ENCODE peak calls at places on chromosomes 16 and 17, in six cellular contexts. B is AG10803, I is AG04450, Z is fibroblast of villous mesenchyme, W is heart left ventricle, F is AG09309. A is an unnamed sample.

GRCh38 chr17:78674595-78675315 is 97.6 kb upstream of the DNAH17 start:
- DNase-seq in B (no peak), I (no peak), Z (no peak), W (no peak), F (no peak), A (no peak)

GRCh38 chr17:28405632-28406477 is at the start of gene SLC46A1:
- DNase-seq in B (peak), I (no peak), Z (peak), W (peak), F (no peak), A (no peak)

GRCh38 chr16:89303604-89304003 is 86.1 kb downstream of the ZNF778 start:
- DNase-seq in B (no peak), I (no peak), Z (no peak), W (no peak), F (no peak), A (no peak)

GRCh38 chr17:48997827-48998556 is 807 bp downstream of the IGF2BP1 start:
- DNase-seq in B (peak), I (no peak), Z (no peak), W (no peak), F (no peak), A (no peak)

GRCh38 chr16:87322833-87323726 is 5.9 kb upstream of the C16orf95 start:
- DNase-seq in B (no peak), I (no peak), Z (no peak), W (no peak), F (no peak), A (no peak)

GRCh38 chr16:89575247-89576172 is at the start of gene CPNE7:
- DNase-seq in B (no peak), I (no peak), Z (no peak), W (no peak), F (no peak), A (no peak)

GRCh38 chr17:55448681-55449080 is 27.0 kb upstream of the MMD start:
- DNase-seq in B (peak), I (peak), Z (peak), W (no peak), F (no peak), A (no peak)

GRCh38 chr16:70635356-70636016 is 10.9 kb upstream of the IL34 start:
- DNase-seq in B (peak), I (peak), Z (peak), W (no peak), F (peak), A (no peak)

GRCh38 chr17:9021985-9022552 is 759 bp downstream of the NTN1 start:
- DNase-seq in B (peak), I (no peak), Z (peak), W (peak), F (no peak), A (no peak)

GRCh38 chr17:9024497-9024896 is 3.2 kb downstream of the NTN1 start:
- DNase-seq in B (no peak), I (no peak), Z (no peak), W (no peak), F (no peak), A (no peak)

GRCh38 chr17:9021158-9021984 is at the start of gene NTN1:
- DNase-seq in B (peak), I (no peak), Z (peak), W (peak), F (no peak), A (no peak)

GRCh38 chr17:9023389-9024210 is 2.3 kb downstream of the NTN1 start:
- DNase-seq in B (no peak), I (no peak), Z (no peak), W (no peak), F (no peak), A (no peak)

GRCh38 chr17:9022553-9023388 is 1.5 kb downstream of the NTN1 start:
- DNase-seq in B (no peak), I (no peak), Z (peak), W (peak), F (no peak), A (no peak)
- H3K4me3 ChIP-seq in B (peak), I (no peak), Z (no peak), W (peak), F (no peak), A (no peak)

GRCh38 chr16:23071202-23072083 is 77.8 kb downstream of the USP31 start:
- DNase-seq in B (peak), I (no peak), Z (peak), W (peak), F (peak), A (no peak)

GRCh38 chr16:23072769-23073549 is 76.3 kb downstream of the USP31 start:
- DNase-seq in B (peak), I (no peak), Z (no peak), W (no peak), F (no peak), A (no peak)

GRCh38 chr16:23074423-23074822 is 74.8 kb downstream of the USP31 start:
- DNase-seq in B (no peak), I (no peak), Z (no peak), W (peak), F (no peak), A (no peak)

GRCh38 chr16:23069844-23070243 is 79.4 kb downstream of the USP31 start:
- DNase-seq in B (no peak), I (no peak), Z (no peak), W (no peak), F (no peak), A (no peak)

DNA sequence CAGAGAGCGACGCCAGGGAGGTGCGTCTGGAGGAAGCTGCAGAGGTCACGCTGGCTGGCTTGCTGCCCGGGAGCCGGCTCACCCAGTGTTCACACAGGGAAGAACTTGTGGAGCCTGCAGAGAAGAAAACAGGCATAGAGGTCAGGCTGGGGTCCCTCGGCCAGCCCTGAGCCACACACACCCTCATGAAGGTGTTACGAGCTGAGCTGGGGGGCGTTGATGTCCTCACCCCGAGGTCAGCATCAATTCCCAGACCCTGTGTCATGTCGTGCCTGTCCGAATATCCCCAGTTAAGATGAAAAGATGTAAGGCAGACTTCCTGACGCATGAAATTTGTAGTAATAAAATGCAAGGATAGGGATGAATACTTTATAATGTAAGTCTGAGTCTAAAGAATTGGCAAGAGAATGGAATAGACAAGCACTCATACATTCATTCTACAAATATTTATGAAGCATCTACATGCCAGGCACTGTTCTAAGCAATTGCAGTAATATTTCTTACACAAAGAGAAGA is 77.1 kb downstream of the USP31 start:
- DNase-seq in B (peak), I (peak), Z (peak), W (peak), F (peak), A (no peak)
- H3K4me3 ChIP-seq in B (no peak), I (no peak), Z (no peak), W (no peak), F (no peak), A (no peak)

DNA sequence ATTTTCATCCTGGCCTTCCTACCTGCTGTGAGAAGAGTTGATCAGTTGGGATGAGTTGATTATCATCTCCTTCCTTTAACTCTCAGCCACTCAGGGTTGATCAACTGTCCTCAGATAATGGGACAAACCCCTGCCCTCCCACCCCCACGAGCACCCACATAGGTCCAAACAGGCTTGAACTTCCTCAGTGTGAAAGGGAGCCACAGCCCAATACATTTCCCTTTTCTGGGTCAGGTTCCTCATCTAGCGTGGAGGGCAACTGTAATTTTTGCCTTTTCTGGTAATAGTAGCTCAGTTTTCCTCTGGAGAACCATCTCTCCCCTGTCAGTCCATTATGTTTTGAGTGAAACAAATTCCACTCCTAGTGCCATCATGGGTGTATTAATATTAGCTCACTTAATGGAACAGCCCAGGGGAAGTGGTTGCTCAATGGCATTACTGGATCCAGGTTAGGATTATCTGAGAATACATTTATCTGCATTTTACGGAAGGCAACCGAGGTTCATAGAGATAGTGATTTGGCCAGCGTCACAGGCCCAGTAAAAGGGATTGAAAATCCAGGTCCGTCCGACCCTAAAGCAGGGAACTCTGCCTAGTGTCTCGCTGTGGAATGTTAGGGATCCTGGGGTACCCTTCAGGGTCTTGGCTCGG is 476 bp upstream of the LPCAT2 start:
- DNase-seq in B (no peak), I (no peak), Z (no peak), W (no peak), F (no peak), A (no peak)
- H3K4me3 ChIP-seq in B (peak), I (peak), Z (peak), W (peak), F (no peak), A (peak)

GRCh38 chr17:39058524-39058923 is 91.3 kb upstream of the FBXO47 start:
- DNase-seq in B (no peak), I (no peak), Z (no peak), W (no peak), F (no peak), A (no peak)

GRCh38 chr17:39064374-39064773 is 87.1 kb downstream of the PLXDC1 start:
- DNase-seq in B (peak), I (peak), Z (no peak), W (no peak), F (peak), A (no peak)

GRCh38 chr17:39063681-39064069 is 87.8 kb downstream of the PLXDC1 start:
- DNase-seq in B (no peak), I (no peak), Z (no peak), W (no peak), F (no peak), A (no peak)

GRCh38 chr17:39064814-39065213 is 86.6 kb downstream of the PLXDC1 start:
- DNase-seq in B (no peak), I (no peak), Z (no peak), W (no peak), F (no peak), A (no peak)

DNA sequence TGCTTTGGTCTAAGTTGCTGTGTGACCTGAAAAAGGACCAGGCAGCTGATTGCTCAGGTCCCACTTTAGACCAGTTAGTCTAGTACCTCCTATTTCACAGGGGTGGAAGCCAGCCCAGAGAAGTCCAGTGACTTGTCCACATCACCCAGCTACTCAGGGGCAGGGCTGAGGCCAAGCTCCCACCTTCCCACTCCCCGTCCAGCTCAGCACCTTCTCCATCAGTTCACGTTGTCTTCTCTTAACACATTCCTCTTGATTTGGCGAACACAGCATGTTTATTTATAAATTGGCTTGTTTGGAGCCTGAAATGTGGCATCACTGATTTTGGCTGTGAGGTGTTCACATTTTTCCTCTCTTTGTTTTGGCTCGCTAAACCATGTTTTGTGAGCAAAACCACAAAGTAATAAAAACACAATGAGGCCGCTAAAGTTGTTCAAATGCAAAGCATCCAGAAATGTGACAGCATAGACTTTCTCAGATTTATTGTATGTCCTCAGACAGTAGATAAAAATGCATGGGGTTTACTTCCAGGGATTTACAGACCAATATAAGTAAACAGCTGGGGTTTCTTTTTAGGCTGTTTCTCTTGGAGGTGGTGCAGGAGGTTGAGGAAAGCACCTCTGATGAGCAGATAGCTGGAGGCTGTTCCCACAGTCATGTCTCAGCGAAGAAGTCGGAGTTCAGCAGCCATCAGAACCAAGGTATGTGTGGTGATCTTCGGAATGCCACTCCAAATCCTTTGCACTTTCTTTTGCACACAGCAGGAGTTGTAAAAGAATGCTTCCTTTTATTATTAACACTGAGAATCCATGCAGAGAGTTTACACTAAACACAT is 88.4 kb downstream of the PLXDC1 start:
- DNase-seq in B (peak), I (no peak), Z (peak), W (no peak), F (peak), A (no peak)
- H3K4me3 ChIP-seq in B (no peak), I (no peak), Z (no peak), W (no peak), F (no peak), A (no peak)

GRCh38 chr16:2196981-2197511 is 641 bp upstream of the CASKIN1 start:
- DNase-seq in B (no peak), I (no peak), Z (no peak), W (no peak), F (no peak), A (no peak)
- H3K4me3 ChIP-seq in B (no peak), I (no peak), Z (no peak), W (peak), F (no peak), A (no peak)